ENCODE peak calls at places on chromosomes 13 and 19, in four cellular contexts. R is GM04503, T is T-cell, D is endothelial cell. F is an unnamed sample.

GRCh38 chr13:38819053-38819452 is 132.2 kb downstream of the FREM2 start:
- DNase-seq in D (no peak), T (no peak), R (no peak), F (no peak)

GRCh38 chr13:46648166-46648607 is 95.2 kb downstream of the LRCH1 start:
- DNase-seq in T (no peak), R (no peak), D (no peak), F (peak)

GRCh38 chr13:86002921-86003488 is 203.8 kb upstream of the SLITRK6 start:
- DNase-seq in T (no peak), D (no peak), R (no peak), F (no peak)

GRCh38 chr13:113183450-113184129 is 24.9 kb downstream of the PCID2 start:
- DNase-seq in D (no peak), R (no peak), T (no peak), F (no peak)

GRCh38 chr19:19579533-19580361 is 38.7 kb downstream of the PBX4 start:
- DNase-seq in D (no peak), T (no peak), R (no peak), F (no peak)

GRCh38 chr19:38656171-38656981 is 8.9 kb downstream of the ACTN4 start:
- DNase-seq in R (peak), D (no peak), T (no peak), F (no peak)

GRCh38 chr13:50319603-50320296 is 304.5 kb downstream of the KCNRG start:
- DNase-seq in D (no peak), R (no peak), T (no peak), F (peak)

GRCh38 chr13:27635256-27635655 is 13.6 kb downstream of the POLR1D start:
- DNase-seq in T (no peak), D (no peak), R (no peak), F (no peak)

GRCh38 chr13:101398920-101399319 is 17.4 kb downstream of the NALCN start:
- DNase-seq in R (no peak), T (no peak), D (no peak), F (no peak)

GRCh38 chr13:28035146-28035782 is 46.8 kb upstream of the URAD start:
- DNase-seq in T (no peak), D (no peak), R (no peak), F (peak)

GRCh38 chr13:71759506-71760225 is 107.3 kb downstream of the DACH1 start:
- DNase-seq in R (no peak), D (no peak), T (no peak), F (no peak)

GRCh38 chr13:32033744-32034143 is 2.2 kb downstream of the FRY start:
- DNase-seq in R (no peak), D (no peak), T (no peak), F (no peak)

GRCh38 chr13:39196957-39197644 is 158.8 kb downstream of the NHLRC3 start:
- DNase-seq in D (no peak), T (no peak), R (no peak), F (no peak)

GRCh38 chr13:113411216-113412023 is 41.9 kb downstream of the ADPRHL1 start:
- DNase-seq in T (no peak), R (peak), D (no peak), F (no peak)

GRCh38 chr19:36213793-36214387 is 575 bp downstream of the ZNF565 start:
- DNase-seq in T (no peak), R (no peak), D (no peak), F (no peak)

GRCh38 chr19:50983625-50984292 is at the start of gene KLK7:
- DNase-seq in R (no peak), D (no peak), T (no peak), F (no peak)

GRCh38 chr19:19461671-19462622 is 53.4 kb downstream of the TSSK6 start:
- DNase-seq in T (no peak), R (no peak), D (peak), F (peak)

GRCh38 chr13:77810430-77810829 is 108.2 kb downstream of the EDNRB start:
- DNase-seq in R (no peak), D (no peak), T (no peak), F (peak)

GRCh38 chr19:10454267-10454666 is 33.9 kb downstream of the PDE4A start:
- DNase-seq in R (no peak), T (no peak), D (no peak), F (no peak)

GRCh38 chr19:39915101-39915847 is 19.2 kb downstream of the FCGBP start:
- DNase-seq in D (no peak), T (no peak), R (no peak), F (no peak)

GRCh38 chr13:35789335-35790166 is 313.1 kb upstream of the MAB21L1 start:
- DNase-seq in D (no peak), T (no peak), R (no peak), F (peak)

GRCh38 chr13:110396913-110397379 is 89.9 kb downstream of the COL4A2 start:
- DNase-seq in R (peak), D (no peak), T (no peak), F (peak)

GRCh38 chr13:84997858-84998257 is 801.4 kb downstream of the SLITRK6 start:
- DNase-seq in T (no peak), R (no peak), D (no peak), F (no peak)

GRCh38 chr13:39321578-39321977 is 281.4 kb downstream of the LHFPL6 start:
- DNase-seq in D (no peak), T (no peak), R (no peak), F (no peak)

GRCh38 chr19:6712692-6713670 is 7.5 kb downstream of the C3 start:
- DNase-seq in T (no peak), R (no peak), D (no peak), F (no peak)

GRCh38 chr19:5103061-5103701 is 134.3 kb downstream of the KDM4B start:
- DNase-seq in D (no peak), T (no peak), R (no peak), F (no peak)

GRCh38 chr19:19151418-19151817 is 13.1 kb upstream of the TMEM161A start:
- DNase-seq in T (no peak), D (no peak), R (no peak), F (no peak)

GRCh38 chr19:48962029-48962848 is 2.9 kb upstream of the FTL start:
- DNase-seq in R (no peak), D (no peak), T (peak), F (peak)

GRCh38 chr13:23790591-23791170 is 98.5 kb downstream of the MIPEP start:
- DNase-seq in T (no peak), R (peak), D (no peak), F (no peak)

GRCh38 chr13:27374650-27375049 is 49.8 kb upstream of the GTF3A start:
- DNase-seq in R (peak), T (peak), D (peak), F (peak)

GRCh38 chr19:33779849-33780248 is 16.8 kb upstream of the KCTD15 start:
- DNase-seq in D (no peak), T (no peak), R (no peak), F (no peak)

GRCh38 chr13:77056382-77056781 is 29.4 kb upstream of the FBXL3 start:
- DNase-seq in R (no peak), D (no peak), T (no peak), F (no peak)

GRCh38 chr13:101417043-101417406 is 717 bp upstream of the NALCN start:
- DNase-seq in D (no peak), R (no peak), T (no peak), F (no peak)

GRCh38 chr19:9836021-9836420 is 903 bp downstream of the PIN1 start:
- DNase-seq in D (no peak), T (no peak), R (no peak), F (peak)

GRCh38 chr13:99417151-99417820 is 84.0 kb upstream of the TM9SF2 start:
- DNase-seq in D (no peak), R (no peak), T (peak), F (no peak)

F was measured in small intestine.